ENCODE peak calls at places on chromosomes 5 and 9, in ten cellular contexts. A is T1000, B is fibroblast of the conjunctiva, C is DMS153, E is T follicular helper cell, Y is T-helper 22 cell, X is NCI-H2081, N is progenitor cell of endocrine pancreas, P is adipocyte, U is cardiac muscle cell. G is an unnamed sample.

GRCh38 chr5:181050016-181050415 is 9.9 kb downstream of the BTNL9 start:
- DNase-seq in X (no peak), E (no peak), Y (no peak), P (no peak), A (no peak), B (no peak), U (no peak), N (no peak), C (no peak), G (no peak)

GRCh38 chr9:70101265-70101664 is 57.6 kb downstream of the MAMDC2 start:
- DNase-seq in A (no peak), P (no peak), E (no peak), B (no peak), Y (no peak), C (no peak), N (no peak), X (no peak), U (no peak), G (no peak)

GRCh38 chr5:17070646-17071045 is 134.6 kb upstream of the MYO10 start:
- DNase-seq in N (no peak), C (no peak), Y (no peak), X (no peak), B (no peak), P (no peak), E (no peak), U (no peak), A (no peak), G (no peak)

GRCh38 chr9:134130503-134131375 is 5.1 kb upstream of the WDR5 start:
- DNase-seq in E (no peak), P (no peak), X (no peak), U (peak; percentile 39), C (peak; percentile 61), B (no peak), N (peak; percentile 48), A (no peak), Y (no peak), G (no peak)

GRCh38 chr9:135081731-135082130 is 5.7 kb upstream of the OLFM1 start:
- DNase-seq in Y (no peak), E (no peak), U (no peak), B (no peak), A (no peak), X (no peak), C (no peak), P (no peak), N (no peak), G (no peak)

GRCh38 chr5:538271-538771 is 14.1 kb upstream of the SLC9A3 start:
- DNase-seq in C (no peak), Y (no peak), A (no peak), E (no peak), N (no peak), B (no peak), X (no peak), P (no peak), U (no peak), G (no peak)

GRCh38 chr9:93010696-93011095 is 47.8 kb upstream of the SUSD3 start:
- DNase-seq in C (no peak), B (no peak), E (no peak), A (no peak), U (no peak), Y (no peak), N (no peak), P (no peak), X (no peak), G (no peak)

GRCh38 chr5:43106290-43106638 is 14.4 kb upstream of the ZNF131 start:
- DNase-seq in N (no peak), E (no peak), C (no peak), B (no peak), A (no peak), Y (no peak), U (no peak), P (peak; percentile 60), X (no peak), G (no peak)

GRCh38 chr5:177353093-177353492 is 1.6 kb upstream of the LMAN2 start:
- DNase-seq in U (no peak), E (no peak), B (no peak), N (no peak), P (no peak), Y (no peak), X (no peak), C (no peak), A (no peak), G (no peak)

GRCh38 chr5:91403404-91403803 is 20.3 kb upstream of the ARRDC3 start:
- DNase-seq in U (no peak), B (no peak), C (no peak), A (no peak), X (no peak), E (no peak), Y (no peak), N (no peak), P (peak; percentile 87), G (no peak)

GRCh38 chr9:114759512-114759911 is 46.3 kb downstream of the TNFSF15 start:
- DNase-seq in P (no peak), U (no peak), X (no peak), N (no peak), Y (no peak), B (no peak), C (no peak), A (no peak), E (no peak), G (no peak)

GRCh38 chr5:59042201-59042600 is 459.3 kb downstream of the RAB3C start:
- DNase-seq in B (no peak), X (no peak), U (peak; percentile 71), N (no peak), C (no peak), Y (no peak), E (no peak), A (no peak), P (peak; percentile 26), G (no peak)

GRCh38 chr5:174608631-174609097 is 115.7 kb upstream of the MSX2 start:
- DNase-seq in P (no peak), Y (no peak), C (no peak), A (no peak), E (no peak), U (peak; percentile 30), N (no peak), B (no peak), X (no peak), G (no peak)

GRCh38 chr9:109454041-109454440 is 44.1 kb downstream of the PTPN3 start:
- DNase-seq in U (no peak), P (no peak), A (no peak), C (no peak), B (no peak), E (no peak), X (no peak), Y (no peak), N (no peak), G (no peak)

GRCh38 chr5:54821445-54822330 is 163.7 kb downstream of the ESM1 start:
- DNase-seq in B (no peak), N (no peak), Y (no peak), U (no peak), E (no peak), A (no peak), P (peak; percentile 63), X (no peak), C (no peak), G (no peak)

GRCh38 chr5:101143526-101143925 is 240.4 kb upstream of the ST8SIA4 start:
- DNase-seq in B (no peak), E (no peak), U (no peak), P (no peak), C (no peak), X (no peak), A (no peak), N (no peak), Y (no peak), G (no peak)

GRCh38 chr5:87116821-87117512 is 150.7 kb upstream of the RASA1 start:
- DNase-seq in Y (no peak), C (no peak), U (no peak), P (no peak), E (no peak), N (no peak), X (no peak), A (no peak), B (no peak), G (no peak)

GRCh38 chr5:3393122-3393963 is 202.3 kb upstream of the IRX1 start:
- DNase-seq in B (no peak), X (no peak), C (no peak), U (no peak), N (no peak), P (no peak), A (no peak), Y (no peak), E (no peak), G (no peak)

GRCh38 chr9:89278997-89279739 is 31.8 kb upstream of the CKS2 start:
- DNase-seq in N (no peak), X (peak; percentile 27), U (peak; percentile 79), A (peak; percentile 5), E (no peak), B (peak; percentile 60), Y (no peak), C (no peak), P (peak; percentile 89), G (peak; percentile 74)

GRCh38 chr9:128412120-128412790 is 8.4 kb upstream of the CERCAM start:
- DNase-seq in X (peak; percentile 55), Y (peak; percentile 7), N (peak; percentile 67), P (peak; percentile 61), C (peak; percentile 12), U (peak; percentile 54), A (no peak), B (no peak), E (peak; percentile 12), G (peak; percentile 87)

GRCh38 chr5:91049800-91050199 is 333.3 kb downstream of the ARRDC3 start:
- DNase-seq in X (no peak), A (no peak), E (no peak), Y (no peak), B (no peak), U (peak; percentile 45), P (peak; percentile 55), C (no peak), N (no peak), G (no peak)

GRCh38 chr9:23441275-23441674 is 384.8 kb downstream of the ELAVL2 start:
- DNase-seq in P (no peak), A (no peak), N (no peak), B (no peak), Y (no peak), X (no peak), E (no peak), U (no peak), C (no peak), G (no peak)

GRCh38 chr9:69976165-69976564 is 67.5 kb upstream of the MAMDC2 start:
- DNase-seq in A (no peak), B (peak; percentile 42), E (no peak), X (no peak), C (no peak), U (peak; percentile 90), N (no peak), P (peak; percentile 65), Y (no peak), G (no peak)

GRCh38 chr5:179260324-179261070 is 84.8 kb downstream of the ADAMTS2 start:
- DNase-seq in X (no peak), A (no peak), N (no peak), B (no peak), Y (no peak), P (no peak), C (no peak), E (no peak), U (no peak), G (no peak)

GRCh38 chr9:90991953-90992352 is 190.3 kb downstream of the SYK start:
- DNase-seq in Y (no peak), X (no peak), E (no peak), B (no peak), U (peak; percentile 18), N (no peak), C (no peak), P (peak; percentile 21), A (no peak), G (no peak)

GRCh38 chr5:36701085-36701691 is 94.8 kb downstream of the SLC1A3 start:
- DNase-seq in Y (no peak), P (no peak), E (no peak), A (no peak), C (no peak), X (no peak), N (no peak), U (peak; percentile 62), B (no peak), G (peak; percentile 91)

GRCh38 chr5:111772456-111772855 is 15.5 kb upstream of the NREP start:
- DNase-seq in Y (no peak), E (no peak), C (no peak), A (no peak), B (no peak), U (no peak), X (no peak), P (no peak), N (no peak), G (no peak)

GRCh38 chr5:91072891-91073290 is 310.2 kb downstream of the ARRDC3 start:
- DNase-seq in Y (no peak), X (no peak), N (no peak), A (no peak), U (peak; percentile 27), B (peak; percentile 40), C (no peak), P (peak; percentile 80), E (no peak), G (no peak)

G was measured in NAMALWA.